ENCODE peak calls at places on chromosome 11, in nine cellular contexts. One of them, this sample, is unnamed.

GRCh38 chr11:126512741-126513715 is 157.5 kb downstream of the ST3GAL4 start:
- DNase-seq in choroid plexus epithelial cell: no peak
- DNase-seq in heart left ventricle: no peak
- DNase-seq in EH: peak
- DNase-seq in NCI-H1105 treated with DMSO at 0.1 percent for 48 hours: no peak
- DNase-seq in endodermal cell: peak
- DNase-seq in HAP-1: no peak
- DNase-seq in substantia nigra: no peak
- DNase-seq in Peyer's patch: no peak
- DNase-seq in this sample: no peak

GRCh38 chr11:33207408-33207985 is 46.2 kb upstream of the CSTF3 start:
- DNase-seq in choroid plexus epithelial cell: no peak
- DNase-seq in heart left ventricle: peak
- DNase-seq in EH: peak
- DNase-seq in NCI-H1105 treated with DMSO at 0.1 percent for 48 hours: no peak
- DNase-seq in endodermal cell: no peak
- DNase-seq in HAP-1: no peak
- DNase-seq in substantia nigra: no peak
- DNase-seq in Peyer's patch: no peak
- DNase-seq in this sample: peak

GRCh38 chr11:86245369-86246292 is 1.1 kb downstream of the EED start:
- DNase-seq in choroid plexus epithelial cell: peak
- DNase-seq in heart left ventricle: no peak
- DNase-seq in EH: peak
- DNase-seq in NCI-H1105 treated with DMSO at 0.1 percent for 48 hours: peak
- DNase-seq in endodermal cell: peak
- DNase-seq in HAP-1: peak
- DNase-seq in substantia nigra: no peak
- DNase-seq in Peyer's patch: no peak
- DNase-seq in this sample: no peak

GRCh38 chr11:73470036-73470624 is 93.9 kb downstream of the RELT start:
- DNase-seq in choroid plexus epithelial cell: no peak
- DNase-seq in heart left ventricle: no peak
- DNase-seq in EH: no peak
- DNase-seq in NCI-H1105 treated with DMSO at 0.1 percent for 48 hours: no peak
- DNase-seq in endodermal cell: no peak
- DNase-seq in HAP-1: no peak
- DNase-seq in substantia nigra: no peak
- DNase-seq in Peyer's patch: no peak
- DNase-seq in this sample: no peak

GRCh38 chr11:27700351-27701261 is at the start of gene BDNF:
- DNase-seq in choroid plexus epithelial cell: peak
- DNase-seq in heart left ventricle: no peak
- DNase-seq in EH: peak
- DNase-seq in NCI-H1105 treated with DMSO at 0.1 percent for 48 hours: peak
- DNase-seq in endodermal cell: peak
- DNase-seq in HAP-1: no peak
- DNase-seq in substantia nigra: no peak
- DNase-seq in Peyer's patch: no peak
- DNase-seq in this sample: peak

GRCh38 chr11:35322321-35322979 is 96.9 kb downstream of the SLC1A2 start:
- DNase-seq in choroid plexus epithelial cell: no peak
- DNase-seq in heart left ventricle: no peak
- DNase-seq in EH: no peak
- DNase-seq in NCI-H1105 treated with DMSO at 0.1 percent for 48 hours: peak
- DNase-seq in endodermal cell: no peak
- DNase-seq in HAP-1: no peak
- DNase-seq in substantia nigra: no peak
- DNase-seq in Peyer's patch: no peak
- DNase-seq in this sample: no peak

GRCh38 chr11:76054330-76054729 is 152.0 kb downstream of the WNT11 start:
- DNase-seq in choroid plexus epithelial cell: no peak
- DNase-seq in heart left ventricle: no peak
- DNase-seq in EH: no peak
- DNase-seq in NCI-H1105 treated with DMSO at 0.1 percent for 48 hours: no peak
- DNase-seq in endodermal cell: no peak
- DNase-seq in HAP-1: no peak
- DNase-seq in substantia nigra: no peak
- DNase-seq in Peyer's patch: no peak
- DNase-seq in this sample: no peak

GRCh38 chr11:117906710-117907109 is 22.5 kb downstream of the TMPRSS13 start:
- DNase-seq in choroid plexus epithelial cell: no peak
- DNase-seq in heart left ventricle: no peak
- DNase-seq in EH: no peak
- DNase-seq in NCI-H1105 treated with DMSO at 0.1 percent for 48 hours: no peak
- DNase-seq in endodermal cell: no peak
- DNase-seq in HAP-1: no peak
- DNase-seq in substantia nigra: no peak
- DNase-seq in Peyer's patch: no peak
- DNase-seq in this sample: no peak

GRCh38 chr11:68014966-68015447 is 4.9 kb downstream of the ALDH3B1 start:
- DNase-seq in choroid plexus epithelial cell: no peak
- DNase-seq in heart left ventricle: no peak
- DNase-seq in EH: no peak
- DNase-seq in NCI-H1105 treated with DMSO at 0.1 percent for 48 hours: no peak
- DNase-seq in endodermal cell: no peak
- DNase-seq in HAP-1: no peak
- DNase-seq in substantia nigra: no peak
- DNase-seq in Peyer's patch: no peak
- DNase-seq in this sample: no peak

This sample was measured in amniotic epithelial cell.